ENCODE peak calls at places on chromosome 1, in six cellular contexts. N, K, P, X, V and A are unnamed samples.

GRCh38 chr1:20143734-20144565 is 4.8 kb downstream of the PLA2G2F start:
- DNase-seq in N (no peak), K (no peak), P (no peak), X (no peak), V (no peak), A (no peak)

GRCh38 chr1:116262207-116262994 is 110.6 kb upstream of the ATP1A1 start:
- DNase-seq in N (no peak), K (no peak), P (no peak), X (no peak), V (no peak), A (no peak)

GRCh38 chr1:39958801-39959200 is 3.9 kb downstream of the MFSD2A start:
- DNase-seq in N (no peak), K (no peak), P (no peak), X (no peak), V (no peak), A (no peak)

GRCh38 chr1:40439247-40439646 is 11.0 kb upstream of the ZFP69B start:
- DNase-seq in N (no peak), K (no peak), P (no peak), X (no peak), V (no peak), A (no peak)

GRCh38 chr1:216766633-216767325 is 43.5 kb upstream of the ESRRG start:
- DNase-seq in N (no peak), K (no peak), P (no peak), X (no peak), V (no peak), A (no peak)

GRCh38 chr1:198763298-198763714 is 124.5 kb downstream of the PTPRC start:
- DNase-seq in N (no peak), K (no peak), P (peak), X (peak), V (no peak), A (no peak)

GRCh38 chr1:38045431-38046332 is 911 bp downstream of the POU3F1 start:
- DNase-seq in N (peak), K (peak), P (peak), X (no peak), V (no peak), A (no peak)

GRCh38 chr1:44072204-44072603 is 40.9 kb upstream of the SLC6A9 start:
- DNase-seq in N (no peak), K (no peak), P (peak), X (peak), V (peak), A (no peak)

GRCh38 chr1:68495968-68496679 is 758 bp downstream of the DEPDC1 start:
- DNase-seq in N (no peak), K (no peak), P (peak), X (no peak), V (no peak), A (peak)

GRCh38 chr1:161139765-161140164 is 7.3 kb upstream of the DEDD start:
- DNase-seq in N (no peak), K (no peak), P (peak), X (peak), V (peak), A (no peak)

DNA sequence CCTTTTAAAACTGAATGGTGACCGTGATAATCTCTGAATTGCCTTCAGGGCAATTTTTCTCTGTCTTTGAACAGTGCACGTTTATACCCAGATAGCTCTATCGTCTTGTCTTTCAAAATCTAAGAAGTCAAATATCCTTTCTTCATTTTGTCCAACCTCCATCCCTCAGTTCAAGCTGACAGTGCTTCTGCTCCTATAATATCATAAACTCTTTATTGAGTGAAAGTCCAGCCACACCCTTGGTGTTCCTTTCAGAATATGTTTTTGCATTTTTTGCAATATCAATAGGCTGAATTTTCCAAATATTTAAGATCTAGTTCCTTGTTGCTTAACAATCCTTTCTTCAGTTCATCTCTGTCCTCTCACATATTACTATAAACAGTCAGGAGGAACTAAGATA is 35.1 kb upstream of the FRRS1 start:
- DNase-seq in N (no peak), K (no peak), P (no peak), X (no peak), V (peak), A (no peak)
- H2BK120ac ChIP-seq in N (no peak), K (no peak), P (no peak), X (no peak), V (no peak), A (no peak)

GRCh38 chr1:179955318-179955638 is 668 bp downstream of the CEP350 start:
- DNase-seq in N (no peak), K (no peak), P (peak), X (peak), V (peak), A (no peak)
- H2AFZ ChIP-seq in N (no peak), K (peak), P (peak), X (peak), V (peak), A (peak)

DNA sequence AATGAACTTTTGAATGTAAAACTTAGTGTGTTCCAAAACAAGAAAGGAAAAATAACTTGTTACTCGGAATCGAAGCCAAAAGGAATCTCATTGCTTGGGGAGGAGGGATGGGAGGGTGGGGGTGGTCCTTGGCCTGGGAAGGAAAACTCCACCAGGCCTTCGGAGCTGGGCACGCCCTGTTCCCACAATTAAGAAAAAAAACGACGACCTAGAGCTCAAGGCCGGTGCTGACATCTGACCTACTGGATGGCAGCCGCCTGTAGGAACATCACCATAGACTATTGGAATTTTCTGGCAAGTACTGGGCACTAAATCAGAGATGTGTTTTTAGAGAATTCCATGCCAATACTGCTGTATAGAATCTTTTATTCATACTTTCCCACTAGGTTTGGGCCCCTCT is 760 bp downstream of the NADK start:
- DNase-seq in N (no peak), K (no peak), P (peak), X (no peak), V (peak), A (no peak)
- H2BK120ac ChIP-seq in N (no peak), K (no peak), P (no peak), X (peak), V (peak), A (no peak)

DNA sequence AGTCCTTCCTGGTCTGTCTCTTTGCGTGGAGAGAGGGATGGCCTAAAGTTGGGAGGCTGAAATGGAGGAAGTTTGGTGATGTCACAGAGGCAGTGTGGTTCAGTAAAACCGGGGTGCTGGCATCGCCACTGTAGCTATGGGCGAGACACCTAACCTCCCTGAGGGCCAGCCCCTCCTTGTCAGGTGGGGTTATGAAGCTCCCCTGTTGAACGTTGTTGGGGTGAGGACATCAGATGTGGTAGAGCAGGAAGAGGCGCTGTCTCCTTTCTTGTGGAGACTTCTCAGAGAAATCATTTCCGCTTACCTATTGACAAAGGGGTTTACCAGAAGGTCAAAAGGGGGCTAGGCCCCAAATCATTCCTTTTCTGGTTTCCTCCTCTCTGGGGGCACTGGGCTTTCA is 294.7 kb downstream of the SIPA1L2 start:
- DNase-seq in N (no peak), K (no peak), P (no peak), X (no peak), V (no peak), A (no peak)
- H2AFZ ChIP-seq in N (no peak), K (no peak), P (no peak), X (no peak), V (no peak), A (peak)

GRCh38 chr1:93714350-93714749 is 32.7 kb upstream of the BCAR3 start:
- DNase-seq in N (no peak), K (no peak), P (no peak), X (no peak), V (no peak), A (no peak)
- H2BK120ac ChIP-seq in N (no peak), K (no peak), P (no peak), X (no peak), V (no peak), A (no peak)